ENCODE peak calls at places on chromosomes 12 and 14, in ten cellular contexts. X, E, F, Y, S, N, G, O, H and I are unnamed samples.

GRCh38 chr14:81153187-81153586 is 67.6 kb downstream of the GTF2A1 start:
- DNase-seq in E (no peak), S (no peak), Y (no peak), N (no peak), G (no peak), O (no peak), F (no peak), X (no peak), H (no peak), I (no peak)

GRCh38 chr12:53115112-53115890 is 12.0 kb downstream of the SOAT2 start:
- DNase-seq in O (no peak), X (no peak), Y (no peak), E (no peak), G (peak), N (no peak), S (peak), H (peak), F (peak), I (no peak)

GRCh38 chr12:54360717-54361456 is 3.4 kb downstream of the GPR84 start:
- DNase-seq in N (peak), F (no peak), O (no peak), Y (no peak), X (peak), H (peak), G (peak), E (peak), S (peak), I (peak)

GRCh38 chr12:28173440-28173839 is 16.8 kb upstream of the CCDC91 start:
- DNase-seq in G (no peak), H (no peak), E (no peak), F (no peak), X (no peak), S (no peak), Y (no peak), N (no peak), O (no peak), I (no peak)

GRCh38 chr12:132605892-132606291 is 4.5 kb downstream of the LRCOL1 start:
- DNase-seq in O (no peak), S (no peak), E (no peak), H (no peak), G (no peak), Y (no peak), X (no peak), F (no peak), N (no peak), I (no peak)

GRCh38 chr12:87689196-87689595 is 340.0 kb downstream of the C12orf50 start:
- DNase-seq in N (no peak), F (no peak), O (no peak), Y (no peak), X (no peak), G (no peak), S (no peak), E (no peak), H (no peak), I (no peak)

GRCh38 chr14:56002876-56003625 is 115.2 kb upstream of the PELI2 start:
- DNase-seq in O (peak), G (peak), E (no peak), X (no peak), Y (no peak), H (no peak), N (no peak), S (no peak), F (no peak), I (no peak)

GRCh38 chr12:89439946-89440345 is 84.7 kb downstream of the GALNT4 start:
- DNase-seq in X (no peak), O (no peak), F (no peak), H (no peak), G (no peak), E (no peak), S (no peak), N (no peak), Y (no peak), I (no peak)

GRCh38 chr12:989051-989450 is 2.0 kb upstream of the ERC1 start:
- DNase-seq in G (no peak), O (no peak), E (no peak), S (no peak), N (no peak), F (no peak), X (no peak), Y (no peak), H (no peak), I (no peak)

GRCh38 chr12:99529966-99530365 is 117.6 kb upstream of the GARIN6 start:
- DNase-seq in G (no peak), O (no peak), X (no peak), N (no peak), H (no peak), E (no peak), S (no peak), F (no peak), Y (no peak), I (no peak)

GRCh38 chr12:47361389-47362031 is 281.8 kb upstream of the AMIGO2 start:
- DNase-seq in H (peak), G (no peak), E (no peak), F (no peak), S (peak), Y (peak), N (peak), X (no peak), O (peak), I (no peak)

GRCh38 chr14:61560323-61560722 is 135.0 kb upstream of the HIF1A start:
- DNase-seq in O (no peak), S (no peak), H (no peak), E (no peak), N (peak), F (no peak), Y (no peak), X (no peak), G (no peak), I (peak)

GRCh38 chr12:57270966-57271470 is 20.0 kb upstream of the STAC3 start:
- DNase-seq in F (no peak), Y (no peak), O (no peak), X (no peak), N (peak), E (no peak), H (peak), G (no peak), S (peak), I (no peak)

GRCh38 chr12:60210756-60211155 is 614.9 kb downstream of the SLC16A7 start:
- DNase-seq in E (no peak), G (no peak), N (no peak), X (no peak), O (no peak), Y (no peak), H (no peak), S (no peak), F (no peak), I (peak)

GRCh38 chr12:27277846-27278260 is 33.8 kb downstream of the STK38L start:
- DNase-seq in S (no peak), F (peak), G (no peak), X (no peak), Y (no peak), E (peak), H (no peak), O (no peak), N (peak), I (no peak)

GRCh38 chr12:112347521-112347920 is 34.7 kb downstream of the HECTD4 start:
- DNase-seq in X (no peak), N (no peak), O (no peak), Y (no peak), F (peak), S (no peak), G (no peak), E (no peak), H (no peak), I (no peak)